ENCODE peak calls at places on chromosomes 5 and 9, in nine cellular contexts. One of them, this sample, is unnamed.

GRCh38 chr9:137691648-137692357 is 73.0 kb downstream of the EHMT1 start:
- DNase-seq in naive thymus-derived CD8-positive, alpha-beta T cell: no peak
- DNase-seq in NCI-H146: no peak
- DNase-seq in CD8-positive, alpha-beta T cell: no peak
- DNase-seq in RWPE2: no peak
- DNase-seq in gastrocnemius medialis: no peak
- DNase-seq in colonic mucosa: no peak
- DNase-seq in stimulated activated CD4-positive, alpha-beta T cell treated with anti-CD3 and anti-CD28 coated beads, Interleukin-1b, Interleukin-23, amount 100 ng/mL, for 24 hours: no peak
- DNase-seq in activated effector memory CD4-positive, alpha-beta T cell treated with Interleukin-2 at 50 U/mL for 16 hours: no peak
- DNase-seq in this sample: no peak

GRCh38 chr9:72592501-72593403 is 71.3 kb downstream of the TMC1 start:
- DNase-seq in naive thymus-derived CD8-positive, alpha-beta T cell: peak; percentile 24
- DNase-seq in NCI-H146: peak; percentile 1
- DNase-seq in CD8-positive, alpha-beta T cell: no peak
- DNase-seq in RWPE2: no peak
- DNase-seq in gastrocnemius medialis: peak; percentile 23
- DNase-seq in colonic mucosa: peak; percentile 51
- DNase-seq in stimulated activated CD4-positive, alpha-beta T cell treated with anti-CD3 and anti-CD28 coated beads, Interleukin-1b, Interleukin-23, amount 100 ng/mL, for 24 hours: no peak
- DNase-seq in activated effector memory CD4-positive, alpha-beta T cell treated with Interleukin-2 at 50 U/mL for 16 hours: no peak
- DNase-seq in this sample: peak; percentile 55

GRCh38 chr5:172173771-172174170 is 14.3 kb downstream of the STK10 start:
- DNase-seq in naive thymus-derived CD8-positive, alpha-beta T cell: peak; percentile 57
- DNase-seq in NCI-H146: no peak
- DNase-seq in CD8-positive, alpha-beta T cell: peak; percentile 41
- DNase-seq in RWPE2: no peak
- DNase-seq in gastrocnemius medialis: no peak
- DNase-seq in colonic mucosa: no peak
- DNase-seq in stimulated activated CD4-positive, alpha-beta T cell treated with anti-CD3 and anti-CD28 coated beads, Interleukin-1b, Interleukin-23, amount 100 ng/mL, for 24 hours: peak; percentile 59
- DNase-seq in activated effector memory CD4-positive, alpha-beta T cell treated with Interleukin-2 at 50 U/mL for 16 hours: peak; percentile 55
- DNase-seq in this sample: peak; percentile 28

GRCh38 chr9:131995382-131995781 is 84.3 kb downstream of the MED27 start:
- DNase-seq in naive thymus-derived CD8-positive, alpha-beta T cell: no peak
- DNase-seq in NCI-H146: no peak
- DNase-seq in CD8-positive, alpha-beta T cell: no peak
- DNase-seq in RWPE2: no peak
- DNase-seq in gastrocnemius medialis: no peak
- DNase-seq in colonic mucosa: no peak
- DNase-seq in stimulated activated CD4-positive, alpha-beta T cell treated with anti-CD3 and anti-CD28 coated beads, Interleukin-1b, Interleukin-23, amount 100 ng/mL, for 24 hours: no peak
- DNase-seq in activated effector memory CD4-positive, alpha-beta T cell treated with Interleukin-2 at 50 U/mL for 16 hours: no peak
- DNase-seq in this sample: no peak

GRCh38 chr5:2841208-2841607 is 89.7 kb upstream of the IRX2 start:
- DNase-seq in naive thymus-derived CD8-positive, alpha-beta T cell: no peak
- DNase-seq in NCI-H146: no peak
- DNase-seq in CD8-positive, alpha-beta T cell: no peak
- DNase-seq in RWPE2: no peak
- DNase-seq in gastrocnemius medialis: no peak
- DNase-seq in colonic mucosa: no peak
- DNase-seq in stimulated activated CD4-positive, alpha-beta T cell treated with anti-CD3 and anti-CD28 coated beads, Interleukin-1b, Interleukin-23, amount 100 ng/mL, for 24 hours: no peak
- DNase-seq in activated effector memory CD4-positive, alpha-beta T cell treated with Interleukin-2 at 50 U/mL for 16 hours: no peak
- DNase-seq in this sample: no peak

GRCh38 chr5:39547548-39548154 is 122.9 kb upstream of the DAB2 start:
- DNase-seq in naive thymus-derived CD8-positive, alpha-beta T cell: peak; percentile 12
- DNase-seq in NCI-H146: peak; percentile 3
- DNase-seq in CD8-positive, alpha-beta T cell: no peak
- DNase-seq in RWPE2: no peak
- DNase-seq in gastrocnemius medialis: no peak
- DNase-seq in colonic mucosa: peak; percentile 71
- DNase-seq in stimulated activated CD4-positive, alpha-beta T cell treated with anti-CD3 and anti-CD28 coated beads, Interleukin-1b, Interleukin-23, amount 100 ng/mL, for 24 hours: no peak
- DNase-seq in activated effector memory CD4-positive, alpha-beta T cell treated with Interleukin-2 at 50 U/mL for 16 hours: no peak
- DNase-seq in this sample: no peak

GRCh38 chr5:159041754-159042153 is 58.0 kb downstream of the EBF1 start:
- DNase-seq in naive thymus-derived CD8-positive, alpha-beta T cell: no peak
- DNase-seq in NCI-H146: no peak
- DNase-seq in CD8-positive, alpha-beta T cell: no peak
- DNase-seq in RWPE2: no peak
- DNase-seq in gastrocnemius medialis: no peak
- DNase-seq in colonic mucosa: no peak
- DNase-seq in stimulated activated CD4-positive, alpha-beta T cell treated with anti-CD3 and anti-CD28 coated beads, Interleukin-1b, Interleukin-23, amount 100 ng/mL, for 24 hours: no peak
- DNase-seq in activated effector memory CD4-positive, alpha-beta T cell treated with Interleukin-2 at 50 U/mL for 16 hours: no peak
- DNase-seq in this sample: no peak

GRCh38 chr9:23820731-23821399 is 5.2 kb downstream of the ELAVL2 start:
- DNase-seq in naive thymus-derived CD8-positive, alpha-beta T cell: no peak
- DNase-seq in NCI-H146: no peak
- DNase-seq in CD8-positive, alpha-beta T cell: no peak
- DNase-seq in RWPE2: peak; percentile 67
- DNase-seq in gastrocnemius medialis: no peak
- DNase-seq in colonic mucosa: peak; percentile 26
- DNase-seq in stimulated activated CD4-positive, alpha-beta T cell treated with anti-CD3 and anti-CD28 coated beads, Interleukin-1b, Interleukin-23, amount 100 ng/mL, for 24 hours: no peak
- DNase-seq in activated effector memory CD4-positive, alpha-beta T cell treated with Interleukin-2 at 50 U/mL for 16 hours: no peak
- DNase-seq in this sample: no peak